ENCODE peak calls at places on chromosomes 3 and 15, in five cellular contexts. J, G, Z, N and A are unnamed samples.
A peak's percentile ranks its signal among the peaks of the same experiment; 100 is the strongest.

GRCh38 chr3:71406945-71407629 is 176.4 kb downstream of the FOXP1 start:
- DNase-seq in N (no peak), J (no peak), Z (no peak), G (no peak), A (no peak)

GRCh38 chr15:95429345-95429744 is 901.2 kb upstream of the NR2F2 start:
- DNase-seq in J (no peak), G (peak; percentile 9), Z (no peak), N (no peak), A (no peak)

GRCh38 chr15:62450061-62450460 is 285.0 kb upstream of the C2CD4B start:
- DNase-seq in J (no peak), Z (no peak), N (no peak), G (no peak), A (no peak)

GRCh38 chr3:98962189-98962930 is 60.9 kb upstream of the DCBLD2 start:
- DNase-seq in N (no peak), Z (peak; percentile 96), J (no peak), G (peak; percentile 96), A (no peak)

GRCh38 chr3:1404270-1404669 is 311.4 kb downstream of the CNTN6 start:
- DNase-seq in G (no peak), Z (no peak), J (no peak), N (no peak), A (no peak)

GRCh38 chr3:9183811-9184463 is 65.5 kb downstream of the SRGAP3 start:
- DNase-seq in G (no peak), J (no peak), Z (no peak), N (no peak), A (no peak)

GRCh38 chr3:70996082-70996481 is 587.4 kb downstream of the FOXP1 start:
- DNase-seq in J (no peak), G (no peak), Z (no peak), N (no peak), A (no peak)

GRCh38 chr3:129276385-129276784 is 2.3 kb upstream of the HMCES start:
- DNase-seq in Z (no peak), J (no peak), G (no peak), N (no peak), A (no peak)

GRCh38 chr15:33066584-33066983 is 127.9 kb downstream of the FMN1 start:
- DNase-seq in Z (no peak), G (no peak), N (no peak), J (no peak), A (no peak)

GRCh38 chr3:135487261-135487660 is 478.3 kb upstream of the PPP2R3A start:
- DNase-seq in Z (no peak), N (no peak), J (no peak), G (no peak), A (no peak)

GRCh38 chr3:183695569-183696364 is 1.8 kb upstream of the YEATS2 start:
- DNase-seq in G (no peak), N (no peak), J (no peak), Z (no peak), A (no peak)

GRCh38 chr3:54322354-54322753 is 200.0 kb downstream of the CACNA2D3 start:
- DNase-seq in N (no peak), G (no peak), J (no peak), Z (no peak), A (no peak)

GRCh38 chr3:8145661-8146060 is 356.0 kb upstream of the LMCD1 start:
- DNase-seq in Z (no peak), N (no peak), G (no peak), J (no peak), A (no peak)

GRCh38 chr15:80090879-80091503 is 31.5 kb downstream of the ZFAND6 start:
- DNase-seq in G (no peak), Z (no peak), J (no peak), N (no peak), A (no peak)

GRCh38 chr3:66497982-66498671 is 2.7 kb downstream of the LRIG1 start:
- DNase-seq in G (no peak), N (no peak), Z (no peak), J (no peak), A (no peak)

GRCh38 chr3:135456182-135456790 is 509.2 kb upstream of the PPP2R3A start:
- DNase-seq in Z (no peak), G (no peak), N (no peak), J (no peak), A (no peak)

GRCh38 chr3:115804722-115805121 is 181.4 kb downstream of the GAP43 start:
- DNase-seq in Z (peak; percentile 94), G (peak; percentile 93), N (no peak), J (no peak), A (no peak)

GRCh38 chr15:29090617-29091466 is 178.8 kb downstream of the NSMCE3 start:
- DNase-seq in N (no peak), J (peak; percentile 51), Z (no peak), G (peak; percentile 11), A (peak; percentile 71)

GRCh38 chr3:32175607-32176197 is 62.8 kb upstream of the CMTM8 start:
- DNase-seq in G (peak; percentile 55), J (peak; percentile 57), N (peak; percentile 35), Z (peak; percentile 35), A (peak; percentile 40)

GRCh38 chr3:142450192-142450591 is 2.4 kb upstream of the XRN1 start:
- DNase-seq in G (no peak), Z (no peak), J (no peak), N (no peak), A (no peak)

GRCh38 chr15:84643838-84644237 is 10.2 kb downstream of the WDR73 start:
- DNase-seq in N (no peak), J (no peak), G (no peak), Z (no peak), A (no peak)

GRCh38 chr3:61617041-61617440 is 55.7 kb downstream of the PTPRG start:
- DNase-seq in N (no peak), Z (no peak), G (peak; percentile 31), J (no peak), A (no peak)

GRCh38 chr3:84683493-84683892 is 275.3 kb upstream of the CADM2 start:
- DNase-seq in G (no peak), J (no peak), Z (no peak), N (no peak), A (no peak)

GRCh38 chr3:52317601-52318000 is 1.5 kb downstream of the DNAH1 start:
- DNase-seq in J (peak; percentile 71), N (peak; percentile 58), G (peak; percentile 11), Z (peak; percentile 33), A (peak; percentile 63)

GRCh38 chr3:149243540-149243939 is 21.9 kb upstream of the CP start:
- DNase-seq in N (no peak), Z (no peak), G (no peak), J (no peak), A (no peak)

GRCh38 chr15:31065824-31066223 is 35.7 kb downstream of the TRPM1 start:
- DNase-seq in N (no peak), G (no peak), J (no peak), Z (peak; percentile 62), A (no peak)

GRCh38 chr3:66501483-66502266 is 853 bp upstream of the LRIG1 start:
- DNase-seq in N (no peak), G (no peak), Z (no peak), J (no peak), A (no peak)

GRCh38 chr3:177102526-177102925 is 94.8 kb downstream of the TBL1XR1 start:
- DNase-seq in J (no peak), G (peak; percentile 52), Z (no peak), N (no peak), A (no peak)

GRCh38 chr3:124158174-124158812 is 166.4 kb upstream of the ROPN1 start:
- DNase-seq in Z (no peak), J (no peak), G (no peak), N (no peak), A (no peak)

GRCh38 chr3:15903776-15904720 is 106.3 kb upstream of the ANKRD28 start:
- DNase-seq in Z (peak; percentile 59), G (no peak), J (no peak), N (peak; percentile 72), A (no peak)

GRCh38 chr15:89130194-89130593 is 41.9 kb downstream of the ABHD2 start:
- DNase-seq in G (no peak), N (no peak), J (no peak), Z (no peak), A (no peak)

GRCh38 chr15:89127054-89127702 is 38.9 kb downstream of the ABHD2 start:
- DNase-seq in N (no peak), J (no peak), G (peak; percentile 29), Z (peak; percentile 74), A (no peak)

GRCh38 chr15:89129816-89130134 is 41.5 kb downstream of the ABHD2 start:
- DNase-seq in G (no peak), Z (no peak), J (no peak), N (no peak), A (no peak)

GRCh38 chr15:89129123-89129815 is 41.0 kb downstream of the ABHD2 start:
- DNase-seq in J (peak; percentile 52), N (no peak), G (peak; percentile 25), Z (peak; percentile 29), A (peak; percentile 53)

DNA sequence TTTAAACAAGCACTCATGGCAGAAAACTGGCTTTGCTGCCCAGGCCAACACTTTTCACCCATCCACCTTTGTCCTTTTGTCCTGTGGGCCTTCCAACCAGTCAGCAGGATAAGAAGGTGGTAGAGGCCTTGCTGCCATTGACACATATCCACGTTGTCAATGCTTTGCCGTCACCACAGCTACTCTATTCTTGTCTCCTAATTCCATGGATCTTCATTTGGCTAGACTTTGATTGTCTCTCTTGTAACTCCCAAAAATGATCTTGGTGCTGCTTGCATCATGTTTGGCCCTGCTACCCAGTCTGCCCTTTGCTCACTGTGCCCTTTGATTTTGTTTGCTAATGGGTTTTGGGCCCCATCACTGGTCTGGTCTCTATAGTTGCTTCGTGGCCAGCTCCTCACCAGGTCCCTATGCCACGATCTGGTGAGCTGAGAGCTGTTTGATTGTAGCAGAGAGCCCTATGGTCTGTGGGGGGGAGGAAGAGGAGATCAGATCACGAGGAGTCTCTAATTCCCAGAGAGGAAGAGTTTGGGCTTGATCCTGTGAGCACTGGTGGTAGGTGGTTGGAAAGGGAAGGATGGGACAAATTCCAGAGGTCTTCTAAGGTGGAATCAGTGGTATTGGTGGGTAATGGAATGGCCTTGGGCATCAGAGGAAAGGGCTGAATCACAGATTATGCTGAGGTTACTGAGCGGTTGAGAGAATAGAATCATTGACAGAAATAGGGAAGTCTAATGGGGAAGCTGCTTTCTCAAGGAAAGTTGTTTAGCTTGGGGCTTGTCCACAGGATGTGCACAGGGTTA is 40.3 kb downstream of the ABHD2 start:
- DNase-seq in Z (peak; percentile 57), J (no peak), N (no peak), G (no peak), A (no peak)
- H3K27ac ChIP-seq in Z (peak overlapping the region; percentile 0), J (no peak overlapping the region), N (no peak overlapping the region), G (no peak overlapping the region), A (no peak overlapping the region)

GRCh38 chr3:194132465-194133358 is 3.2 kb upstream of the HES1 start:
- DNase-seq in Z (peak; percentile 94), J (no peak), N (no peak), G (no peak), A (no peak)
- H3K4me1 ChIP-seq in Z (peaks cover 43% of the 10 kb centered on the region), J (peaks cover 45% of the 10 kb centered on the region), N (peaks cover 54% of the 10 kb centered on the region), G (peaks cover 6% of the 10 kb centered on the region), A (peaks cover 32% of the 10 kb centered on the region)

DNA sequence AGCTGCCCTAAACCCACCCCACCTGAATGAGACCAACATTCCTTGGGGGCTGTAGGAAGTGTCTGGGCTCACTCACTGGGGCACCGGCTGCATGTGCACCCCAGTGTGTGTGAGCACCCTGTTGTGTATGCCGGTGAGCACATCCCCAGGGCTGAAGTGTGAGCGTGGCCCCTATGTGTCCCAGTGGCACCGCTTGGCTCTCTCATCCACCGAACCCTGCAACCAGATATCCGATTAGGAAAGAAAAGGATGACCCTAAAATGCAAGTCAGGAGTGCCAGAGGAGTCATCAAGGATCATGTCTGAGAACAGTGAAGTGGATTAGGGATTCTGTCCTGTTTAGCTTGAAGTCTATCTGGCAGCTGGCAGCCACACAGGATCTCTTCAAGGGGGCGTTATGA is 84.0 kb upstream of the ALDH1L1 start:
- DNase-seq in J (no peak), Z (no peak), G (no peak), N (no peak), A (no peak)
- H3K27me3 ChIP-seq in J (no peaks in the 10 kb centered on the region), Z (no peaks in the 10 kb centered on the region), G (no peaks in the 10 kb centered on the region), N (no peaks in the 10 kb centered on the region), A (no peaks in the 10 kb centered on the region)

GRCh38 chr15:40306371-40306770 is 1.4 kb downstream of the PLCB2 start:
- DNase-seq in N (no peak), J (no peak), Z (no peak), G (no peak), A (no peak)
- H3K27ac ChIP-seq in N (no peak overlapping the region), J (no peak overlapping the region), Z (no peak overlapping the region), G (no peak overlapping the region), A (peak overlapping the region; percentile 85)